ENCODE peak calls at places on chromosomes 7 and 10, in eight cellular contexts. A is A549, U is pancreas, E is left ventricle myocardium inferior, N is lower lobe of right lung, H is breast epithelium, Q is OCI-LY7, K is H1. V is an unnamed sample.

GRCh38 chr7:95340491-95340890 is 16.2 kb upstream of the PON1 start:
- DNase-seq in Q (no peak), K (no peak), A (no peak), U (no peak), E (no peak), N (no peak), H (no peak), V (no peak)

GRCh38 chr10:17954856-17955255 is 3.1 kb downstream of the SLC39A12 start:
- DNase-seq in K (no peak), E (no peak), Q (no peak), N (no peak), H (no peak), U (no peak), A (no peak), V (no peak)

GRCh38 chr10:47118326-47118725 is 181.7 kb upstream of the GDF10 start:
- DNase-seq in N (no peak), H (no peak), E (no peak), U (no peak), K (no peak), A (no peak), Q (no peak), V (no peak)

GRCh38 chr10:77201135-77202111 is 436.2 kb downstream of the KCNMA1 start:
- DNase-seq in N (no peak), U (no peak), K (no peak), Q (no peak), H (no peak), E (no peak), A (no peak), V (no peak)

GRCh38 chr10:23190872-23191763 is 994 bp upstream of the PTF1A start:
- DNase-seq in Q (no peak), K (no peak), A (no peak), E (no peak), H (no peak), N (no peak), U (peak), V (no peak)

GRCh38 chr7:148720472-148720871 is 21.8 kb downstream of the CUL1 start:
- DNase-seq in H (no peak), Q (no peak), U (no peak), A (no peak), K (no peak), E (no peak), N (no peak), V (no peak)

GRCh38 chr7:114789942-114790341 is 132.0 kb upstream of the MDFIC start:
- DNase-seq in U (no peak), H (no peak), Q (no peak), N (no peak), A (no peak), E (no peak), K (no peak), V (no peak)

GRCh38 chr10:81179805-81180452 is 642.2 kb downstream of the SH2D4B start:
- DNase-seq in Q (peak), U (no peak), K (no peak), N (no peak), H (no peak), E (no peak), A (peak), V (no peak)

GRCh38 chr7:48781783-48782182 is 142.6 kb upstream of the CDC14C start:
- DNase-seq in N (no peak), K (no peak), A (no peak), H (no peak), U (no peak), E (no peak), Q (no peak), V (no peak)

GRCh38 chr10:49285232-49285631 is 13.7 kb upstream of the C10orf71 start:
- DNase-seq in A (no peak), U (no peak), K (no peak), H (no peak), N (no peak), Q (no peak), E (no peak), V (no peak)

GRCh38 chr7:112290065-112290464 is 83.6 kb downstream of the ZNF277 start:
- DNase-seq in U (no peak), Q (no peak), H (no peak), A (no peak), E (no peak), K (no peak), N (no peak), V (no peak)

GRCh38 chr10:1516492-1517224 is 220.7 kb downstream of the ADARB2 start:
- DNase-seq in U (no peak), A (no peak), H (no peak), E (no peak), Q (no peak), N (no peak), K (no peak), V (no peak)

GRCh38 chr10:130039141-130039540 is 71.5 kb downstream of the C10orf143 start:
- DNase-seq in H (no peak), U (no peak), N (no peak), Q (no peak), E (no peak), K (no peak), A (no peak), V (no peak)

GRCh38 chr7:129213828-129214227 is 11.0 kb upstream of the AHCYL2 start:
- DNase-seq in N (no peak), H (no peak), A (peak), K (peak), Q (peak), U (no peak), E (no peak), V (no peak)

GRCh38 chr7:7201583-7202374 is 19.4 kb downstream of the C1GALT1 start:
- DNase-seq in Q (peak), U (no peak), N (peak), H (no peak), K (no peak), E (no peak), A (no peak), V (peak)

GRCh38 chr7:155755026-155755425 is 57.2 kb downstream of the SHH start:
- DNase-seq in K (no peak), E (no peak), N (no peak), H (no peak), A (no peak), U (no peak), Q (no peak), V (no peak)

GRCh38 chr10:90592903-90593302 is 264.9 kb downstream of the HTR7 start:
- DNase-seq in N (no peak), E (peak), Q (peak), U (no peak), K (peak), A (peak), H (no peak), V (no peak)

GRCh38 chr7:55074008-55074499 is 55.2 kb downstream of the EGFR start:
- DNase-seq in H (no peak), A (peak), K (peak), N (peak), Q (peak), U (no peak), E (peak), V (no peak)

GRCh38 chr7:102132209-102132752 is 154.4 kb upstream of the SH2B2 start:
- DNase-seq in A (peak), H (no peak), N (no peak), K (no peak), E (no peak), Q (no peak), U (no peak), V (no peak)

GRCh38 chr10:21297525-21298383 is 227.7 kb downstream of the SKIDA1 start:
- DNase-seq in H (no peak), Q (no peak), E (no peak), K (no peak), N (no peak), U (no peak), A (no peak), V (no peak)

GRCh38 chr10:33215154-33215553 is 119.3 kb downstream of the NRP1 start:
- DNase-seq in K (no peak), H (no peak), A (no peak), E (no peak), N (no peak), Q (no peak), U (no peak), V (no peak)

GRCh38 chr7:134855467-134855866 is 76.0 kb downstream of the CALD1 start:
- DNase-seq in H (no peak), K (no peak), Q (no peak), E (no peak), A (no peak), U (no peak), N (no peak), V (no peak)

GRCh38 chr10:5488272-5489161 is 10.9 kb downstream of the CALML5 start:
- DNase-seq in Q (no peak), A (no peak), E (no peak), K (no peak), U (peak), N (no peak), H (peak), V (no peak)

GRCh38 chr7:33725641-33726040 is 179.7 kb upstream of the BMPER start:
- DNase-seq in K (no peak), E (no peak), H (no peak), Q (no peak), A (no peak), N (no peak), U (no peak), V (no peak)

GRCh38 chr7:157297071-157297638 is 39.6 kb upstream of the DNAJB6 start:
- DNase-seq in U (no peak), H (no peak), Q (no peak), A (no peak), K (no peak), N (no peak), E (no peak), V (no peak)

GRCh38 chr10:86955501-86956194 is 1.8 kb downstream of the MMRN2 start:
- DNase-seq in A (no peak), K (no peak), E (no peak), H (no peak), U (no peak), N (peak), Q (no peak), V (no peak)

GRCh38 chr7:3559178-3559765 is 258.2 kb downstream of the SDK1 start:
- DNase-seq in K (no peak), A (peak), U (no peak), H (no peak), E (no peak), N (no peak), Q (no peak), V (no peak)

GRCh38 chr7:22561895-22562593 is 62.1 kb upstream of the STEAP1B start:
- DNase-seq in Q (no peak), N (no peak), E (no peak), K (no peak), A (no peak), H (no peak), U (no peak), V (no peak)

GRCh38 chr10:106877574-106877973 is 286.9 kb downstream of the SORCS1 start:
- DNase-seq in E (no peak), Q (no peak), K (no peak), U (no peak), N (no peak), A (no peak), H (no peak), V (no peak)

GRCh38 chr10:101400529-101400928 is 46.6 kb downstream of the BTRC start:
- DNase-seq in E (no peak), H (no peak), A (peak), Q (no peak), N (no peak), K (no peak), U (no peak), V (no peak)

GRCh38 chr7:96527133-96527827 is 182.4 kb downstream of the SEM1 start:
- DNase-seq in U (no peak), N (no peak), Q (no peak), E (no peak), A (no peak), K (no peak), H (no peak), V (no peak)

GRCh38 chr7:666454-667292 is 59.8 kb upstream of the DNAAF5 start:
- DNase-seq in A (no peak), Q (no peak), H (no peak), N (no peak), K (no peak), U (no peak), E (no peak), V (no peak)
- H3K27ac ChIP-seq in A (no peak), Q (no peak), H (peak), N (peak), K (no peak), U (no peak), E (peak), V (peak)

GRCh38 chr7:28045592-28045991 is 135.0 kb downstream of the JAZF1 start:
- DNase-seq in Q (no peak), H (no peak), N (no peak), A (no peak), K (no peak), U (no peak), E (no peak), V (no peak)
- TF ChIP-seq CTCF in Q (no peak), H (no peak), N (no peak), A (no peak), K (no peak), U (no peak), E (no peak), V (no peak)

GRCh38 chr10:69230128-69230527 is 10.0 kb downstream of the HKDC1 start:
- DNase-seq in E (no peak), N (no peak), U (no peak), K (no peak), Q (no peak), A (no peak), H (no peak), V (no peak)

GRCh38 chr10:69232252-69232651 is 12.1 kb downstream of the HKDC1 start:
- DNase-seq in Q (no peak), N (no peak), A (peak), H (no peak), E (no peak), U (no peak), K (peak), V (no peak)

GRCh38 chr10:69232736-69233135 is 12.6 kb downstream of the HKDC1 start:
- DNase-seq in E (no peak), H (no peak), A (no peak), N (no peak), U (no peak), Q (no peak), K (no peak), V (no peak)

GRCh38 chr10:69237528-69238159 is 17.5 kb downstream of the HKDC1 start:
- DNase-seq in N (peak), Q (peak), U (peak), K (peak), A (peak), H (peak), E (peak), V (peak)

DNA sequence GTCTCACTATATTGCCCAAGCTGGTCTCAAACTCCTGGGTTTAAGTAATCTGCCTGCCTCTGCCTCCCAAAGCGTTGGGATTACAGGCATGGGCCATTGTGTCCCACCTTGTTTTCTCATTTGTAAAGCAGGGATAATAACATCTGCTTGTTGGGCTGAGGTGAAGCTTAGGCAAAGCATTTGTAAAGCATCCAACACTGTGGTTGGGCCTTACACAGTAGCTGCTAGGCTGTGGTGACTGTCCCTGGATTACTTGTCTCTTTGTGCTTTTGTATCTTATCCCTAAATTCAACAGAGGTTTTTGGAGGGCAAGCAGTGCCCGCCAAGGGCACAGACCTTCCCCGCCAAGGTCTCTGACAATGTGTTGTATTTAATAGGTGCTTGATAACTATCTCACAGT is 14.3 kb downstream of the HKDC1 start:
- DNase-seq in N (no peak), H (no peak), A (no peak), K (no peak), Q (no peak), U (no peak), E (no peak), V (no peak)
- H3K27ac ChIP-seq in N (no peak), H (no peak), A (no peak), K (no peak), Q (no peak), U (no peak), E (no peak), V (no peak)

GRCh38 chr7:132428247-132428919 is 147.9 kb downstream of the PLXNA4 start:
- DNase-seq in K (no peak), H (no peak), A (no peak), Q (no peak), N (no peak), U (no peak), E (no peak), V (no peak)

GRCh38 chr7:132430466-132430862 is 145.8 kb downstream of the PLXNA4 start:
- DNase-seq in A (no peak), Q (no peak), N (no peak), U (no peak), K (no peak), E (no peak), H (no peak), V (no peak)

GRCh38 chr7:132433286-132433685 is 143.0 kb downstream of the PLXNA4 start:
- DNase-seq in U (no peak), K (no peak), E (no peak), H (no peak), A (no peak), Q (no peak), N (no peak), V (no peak)

GRCh38 chr7:132430041-132430440 is 146.2 kb downstream of the PLXNA4 start:
- DNase-seq in U (no peak), A (no peak), Q (no peak), H (no peak), N (no peak), E (no peak), K (no peak), V (no peak)

DNA sequence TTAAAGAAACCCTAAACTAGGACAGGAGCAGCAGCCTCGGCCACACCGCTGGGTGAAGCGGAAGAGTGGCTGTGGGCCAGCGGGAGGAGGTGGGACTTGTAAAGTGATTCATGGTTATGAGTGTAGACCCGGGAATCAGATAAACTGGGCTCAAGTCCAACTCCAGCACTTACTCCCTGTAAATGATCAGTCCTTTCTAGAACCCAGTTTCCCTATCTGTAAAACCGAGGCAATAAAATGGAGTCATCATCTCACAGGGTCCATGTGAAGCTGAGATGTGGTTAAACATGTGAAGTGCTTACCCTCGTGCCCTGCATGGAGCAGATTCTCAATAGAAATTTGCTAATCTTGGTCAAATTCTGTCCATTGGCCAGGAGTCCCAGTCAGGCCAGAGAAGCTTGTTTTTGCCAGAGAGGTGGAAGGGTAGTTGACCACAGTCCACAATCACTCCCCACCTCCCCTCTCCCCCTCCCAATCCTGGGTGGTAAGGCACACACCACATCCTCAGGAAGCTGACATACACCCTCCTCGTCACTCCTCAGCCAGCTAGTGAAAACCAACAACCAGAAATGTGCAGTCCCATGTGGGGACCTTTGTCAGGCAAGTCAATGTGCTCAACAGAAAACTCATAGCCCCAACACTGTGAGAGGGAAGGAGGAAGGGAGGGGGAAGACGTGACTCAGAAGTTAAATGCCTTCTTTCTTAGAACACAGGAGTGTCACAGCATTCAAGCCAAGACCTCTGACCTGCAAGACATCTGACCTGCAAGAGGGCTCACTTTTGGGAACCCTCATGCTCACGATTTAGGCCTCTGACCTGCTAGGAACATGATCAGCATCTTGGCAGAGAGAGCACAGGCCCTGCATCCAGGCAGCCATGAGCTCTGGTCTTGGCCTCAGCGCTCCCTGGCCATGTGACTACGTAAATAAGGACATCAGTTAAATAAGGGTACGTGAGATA is 145.1 kb downstream of the PLXNA4 start:
- DNase-seq in N (no peak), Q (no peak), E (no peak), A (peak), U (no peak), H (no peak), K (no peak), V (no peak)
- TF ChIP-seq CTCF in N (no peak), Q (no peak), E (no peak), A (no peak), U (no peak), H (no peak), K (no peak), V (no peak)

DNA sequence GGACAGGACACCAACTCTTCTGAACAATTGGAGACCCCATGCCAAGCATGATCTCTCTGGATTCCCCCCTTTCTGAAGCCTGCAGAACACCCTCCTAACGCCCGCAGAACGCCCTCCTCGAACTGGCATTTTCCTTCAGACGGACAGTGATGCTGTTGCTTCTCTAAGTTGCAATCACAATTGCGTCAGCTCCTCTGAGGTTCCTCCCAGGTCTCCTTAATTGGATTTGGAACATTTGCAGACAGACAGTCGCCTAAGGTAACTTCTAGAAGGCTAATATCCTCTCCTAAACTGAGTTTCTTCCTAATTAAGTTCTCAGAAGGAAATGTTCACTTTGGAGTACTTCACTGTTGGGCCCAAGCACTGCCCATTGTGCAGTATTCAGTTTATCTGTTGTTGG is 20.5 kb upstream of the SERPINE1 start:
- DNase-seq in E (no peak), H (no peak), K (no peak), U (no peak), Q (no peak), N (no peak), A (no peak), V (no peak)
- H3K27ac ChIP-seq in E (no peak), H (no peak), K (no peak), U (no peak), Q (no peak), N (no peak), A (peak), V (no peak)

GRCh38 chr10:124745678-124746077 is 1.5 kb upstream of the FAM53B start:
- DNase-seq in H (no peak), A (peak), K (no peak), Q (peak), N (no peak), E (no peak), U (no peak), V (no peak)
- TF ChIP-seq CTCF in H (peak), A (peak), K (no peak), Q (peak), N (peak), E (peak), U (no peak), V (peak)

DNA sequence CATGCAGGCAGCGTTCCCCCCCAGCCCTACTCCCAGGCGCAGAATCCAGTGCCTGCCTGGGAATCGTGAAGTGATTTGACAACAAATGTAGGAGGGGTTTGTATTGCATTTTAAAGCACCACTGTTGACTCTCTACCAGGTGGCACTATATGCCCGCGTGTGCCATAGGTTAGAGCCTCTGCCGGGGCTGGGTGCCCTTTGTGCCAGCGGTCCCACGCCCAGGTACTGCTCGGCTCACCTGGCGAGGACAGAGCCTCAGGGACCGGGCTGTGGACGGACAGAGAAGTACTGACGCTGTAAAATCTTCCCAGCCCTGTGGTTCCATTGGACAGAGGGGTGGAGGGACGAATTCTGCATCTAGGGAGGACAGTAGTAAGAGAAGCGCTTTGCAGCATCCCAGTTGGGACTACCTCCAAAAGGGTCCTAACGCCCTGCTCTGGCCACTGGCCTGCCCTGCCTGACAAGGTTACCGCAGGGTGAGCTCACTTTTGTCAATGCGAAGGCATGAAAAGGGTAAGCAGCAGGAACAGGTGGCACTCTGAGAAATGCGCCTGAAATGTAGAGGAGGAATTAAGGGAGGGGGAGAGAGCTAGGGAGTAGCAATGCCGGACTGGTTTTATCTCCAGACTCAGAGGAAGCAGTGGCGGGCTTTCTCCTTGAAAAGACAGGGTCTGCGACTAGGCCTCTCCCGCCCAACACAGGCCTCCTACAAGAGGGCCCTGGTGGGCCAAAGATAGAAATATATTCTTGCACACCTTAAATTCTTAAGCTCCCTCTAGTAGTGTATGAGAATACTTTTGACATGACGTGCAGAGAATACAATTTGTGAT is 858 bp upstream of the CACNA2D1 start:
- DNase-seq in A (peak), H (no peak), E (no peak), K (no peak), N (no peak), Q (no peak), U (peak), V (peak)
- H3K27ac ChIP-seq in A (peak), H (peak), E (peak), K (no peak), N (peak), Q (no peak), U (no peak), V (peak)

GRCh38 chr10:99430116-99430450 is 341 bp downstream of the GOT1 start:
- DNase-seq in N (no peak), K (no peak), Q (peak), A (no peak), H (no peak), E (no peak), U (no peak), V (no peak)
- TF ChIP-seq CTCF in N (no peak), K (no peak), Q (no peak), A (no peak), H (no peak), E (no peak), U (no peak), V (no peak)

V was measured in upper lobe of right lung.